ENCODE peak calls at places on chromosomes 2 and 18, in seven cellular contexts. One of them, this sample, is unnamed.
A peak's percentile ranks its signal among the peaks of the same experiment; 100 is the strongest.

GRCh38 chr18:8455661-8456614 is 153.3 kb upstream of the RAB12 start:
- DNase-seq in D341Med: no peak
- DNase-seq in activated effector memory CD4-positive, alpha-beta T cell treated with anti-CD3 and anti-CD28 coated beads, Interleukin-2, amount 50 U/mL, for 16 hours: no peak
- DNase-seq in LHCN-M2: no peak
- DNase-seq in HEK293T: no peak
- DNase-seq in left lung: no peak
- DNase-seq in Calu3: no peak
- DNase-seq in this sample: no peak

GRCh38 chr2:54673501-54673998 is 49.9 kb upstream of the EML6 start:
- DNase-seq in D341Med: no peak
- DNase-seq in activated effector memory CD4-positive, alpha-beta T cell treated with anti-CD3 and anti-CD28 coated beads, Interleukin-2, amount 50 U/mL, for 16 hours: no peak
- DNase-seq in LHCN-M2: no peak
- DNase-seq in HEK293T: no peak
- DNase-seq in left lung: peak; percentile 83
- DNase-seq in Calu3: peak; percentile 43
- DNase-seq in this sample: no peak

GRCh38 chr2:197134206-197134605 is 176.4 kb downstream of the ANKRD44 start:
- DNase-seq in D341Med: no peak
- DNase-seq in activated effector memory CD4-positive, alpha-beta T cell treated with anti-CD3 and anti-CD28 coated beads, Interleukin-2, amount 50 U/mL, for 16 hours: no peak
- DNase-seq in LHCN-M2: no peak
- DNase-seq in HEK293T: no peak
- DNase-seq in left lung: no peak
- DNase-seq in Calu3: no peak
- DNase-seq in this sample: no peak

GRCh38 chr18:45324489-45325111 is 290.7 kb upstream of the SLC14A2 start:
- DNase-seq in D341Med: no peak
- DNase-seq in activated effector memory CD4-positive, alpha-beta T cell treated with anti-CD3 and anti-CD28 coated beads, Interleukin-2, amount 50 U/mL, for 16 hours: no peak
- DNase-seq in LHCN-M2: peak; percentile 43
- DNase-seq in HEK293T: no peak
- DNase-seq in left lung: peak; percentile 40
- DNase-seq in Calu3: peak; percentile 3
- DNase-seq in this sample: no peak

GRCh38 chr2:158724803-158725271 is 70.3 kb upstream of the DAPL1 start:
- DNase-seq in D341Med: no peak
- DNase-seq in activated effector memory CD4-positive, alpha-beta T cell treated with anti-CD3 and anti-CD28 coated beads, Interleukin-2, amount 50 U/mL, for 16 hours: no peak
- DNase-seq in LHCN-M2: peak; percentile 82
- DNase-seq in HEK293T: no peak
- DNase-seq in left lung: peak; percentile 61
- DNase-seq in Calu3: peak; percentile 53
- DNase-seq in this sample: no peak

GRCh38 chr2:233815861-233816260 is 37.7 kb downstream of the MROH2A start:
- DNase-seq in D341Med: no peak
- DNase-seq in activated effector memory CD4-positive, alpha-beta T cell treated with anti-CD3 and anti-CD28 coated beads, Interleukin-2, amount 50 U/mL, for 16 hours: no peak
- DNase-seq in LHCN-M2: no peak
- DNase-seq in HEK293T: no peak
- DNase-seq in left lung: no peak
- DNase-seq in Calu3: no peak
- DNase-seq in this sample: no peak

GRCh38 chr2:97653874-97654273 is 8.0 kb downstream of the COX5B start:
- DNase-seq in D341Med: no peak
- DNase-seq in activated effector memory CD4-positive, alpha-beta T cell treated with anti-CD3 and anti-CD28 coated beads, Interleukin-2, amount 50 U/mL, for 16 hours: no peak
- DNase-seq in LHCN-M2: no peak
- DNase-seq in HEK293T: no peak
- DNase-seq in left lung: no peak
- DNase-seq in Calu3: no peak
- DNase-seq in this sample: no peak

GRCh38 chr2:187549193-187549592 is 5.0 kb downstream of the TFPI start:
- DNase-seq in D341Med: no peak
- DNase-seq in activated effector memory CD4-positive, alpha-beta T cell treated with anti-CD3 and anti-CD28 coated beads, Interleukin-2, amount 50 U/mL, for 16 hours: no peak
- DNase-seq in LHCN-M2: no peak
- DNase-seq in HEK293T: no peak
- DNase-seq in left lung: no peak
- DNase-seq in Calu3: no peak
- DNase-seq in this sample: no peak

GRCh38 chr2:51225377-51225776 is 193.4 kb upstream of the NRXN1 start:
- DNase-seq in D341Med: no peak
- DNase-seq in activated effector memory CD4-positive, alpha-beta T cell treated with anti-CD3 and anti-CD28 coated beads, Interleukin-2, amount 50 U/mL, for 16 hours: no peak
- DNase-seq in LHCN-M2: peak; percentile 8
- DNase-seq in HEK293T: no peak
- DNase-seq in left lung: no peak
- DNase-seq in Calu3: no peak
- DNase-seq in this sample: no peak

GRCh38 chr2:239287461-239287860 is 113.4 kb downstream of the HDAC4 start:
- DNase-seq in D341Med: no peak
- DNase-seq in activated effector memory CD4-positive, alpha-beta T cell treated with anti-CD3 and anti-CD28 coated beads, Interleukin-2, amount 50 U/mL, for 16 hours: no peak
- DNase-seq in LHCN-M2: no peak
- DNase-seq in HEK293T: no peak
- DNase-seq in left lung: no peak
- DNase-seq in Calu3: no peak
- DNase-seq in this sample: no peak

GRCh38 chr18:9834551-9834950 is 51.2 kb upstream of the TXNDC2 start:
- DNase-seq in D341Med: peak; percentile 73
- DNase-seq in activated effector memory CD4-positive, alpha-beta T cell treated with anti-CD3 and anti-CD28 coated beads, Interleukin-2, amount 50 U/mL, for 16 hours: no peak
- DNase-seq in LHCN-M2: no peak
- DNase-seq in HEK293T: no peak
- DNase-seq in left lung: no peak
- DNase-seq in Calu3: no peak
- DNase-seq in this sample: no peak

GRCh38 chr18:58045265-58046086 is 1.4 kb downstream of the NEDD4L start:
- DNase-seq in D341Med: peak; percentile 86
- DNase-seq in activated effector memory CD4-positive, alpha-beta T cell treated with anti-CD3 and anti-CD28 coated beads, Interleukin-2, amount 50 U/mL, for 16 hours: peak; percentile 74
- DNase-seq in LHCN-M2: no peak
- DNase-seq in HEK293T: no peak
- DNase-seq in left lung: peak; percentile 82
- DNase-seq in Calu3: peak; percentile 80
- DNase-seq in this sample: no peak

GRCh38 chr2:47664817-47665216 is 118.1 kb upstream of the MSH6 start:
- DNase-seq in D341Med: no peak
- DNase-seq in activated effector memory CD4-positive, alpha-beta T cell treated with anti-CD3 and anti-CD28 coated beads, Interleukin-2, amount 50 U/mL, for 16 hours: peak; percentile 9
- DNase-seq in LHCN-M2: no peak
- DNase-seq in HEK293T: no peak
- DNase-seq in left lung: no peak
- DNase-seq in Calu3: peak; percentile 12
- DNase-seq in this sample: peak; percentile 5

GRCh38 chr2:176140520-176141317 is 10.6 kb upstream of the HOXD4 start:
- DNase-seq in D341Med: peak; percentile 93
- DNase-seq in activated effector memory CD4-positive, alpha-beta T cell treated with anti-CD3 and anti-CD28 coated beads, Interleukin-2, amount 50 U/mL, for 16 hours: peak; percentile 81
- DNase-seq in LHCN-M2: peak; percentile 53
- DNase-seq in HEK293T: peak; percentile 85
- DNase-seq in left lung: peak; percentile 54
- DNase-seq in Calu3: peak; percentile 89
- DNase-seq in this sample: peak; percentile 92

GRCh38 chr18:54388203-54389142 is 30.8 kb downstream of the C18orf54 start:
- DNase-seq in D341Med: no peak
- DNase-seq in activated effector memory CD4-positive, alpha-beta T cell treated with anti-CD3 and anti-CD28 coated beads, Interleukin-2, amount 50 U/mL, for 16 hours: no peak
- DNase-seq in LHCN-M2: peak; percentile 94
- DNase-seq in HEK293T: peak; percentile 8
- DNase-seq in left lung: peak; percentile 55
- DNase-seq in Calu3: peak; percentile 84
- DNase-seq in this sample: no peak

GRCh38 chr2:162967137-162967536 is 128.6 kb upstream of the KCNH7 start:
- DNase-seq in D341Med: no peak
- DNase-seq in activated effector memory CD4-positive, alpha-beta T cell treated with anti-CD3 and anti-CD28 coated beads, Interleukin-2, amount 50 U/mL, for 16 hours: no peak
- DNase-seq in LHCN-M2: no peak
- DNase-seq in HEK293T: no peak
- DNase-seq in left lung: no peak
- DNase-seq in Calu3: no peak
- DNase-seq in this sample: no peak

GRCh38 chr2:216692636-216693413 is 2.5 kb downstream of the IGFBP5 start:
- DNase-seq in D341Med: peak; percentile 74
- DNase-seq in activated effector memory CD4-positive, alpha-beta T cell treated with anti-CD3 and anti-CD28 coated beads, Interleukin-2, amount 50 U/mL, for 16 hours: peak; percentile 78
- DNase-seq in LHCN-M2: peak; percentile 45
- DNase-seq in HEK293T: peak; percentile 79
- DNase-seq in left lung: peak; percentile 69
- DNase-seq in Calu3: peak; percentile 88
- DNase-seq in this sample: no peak

GRCh38 chr2:190696792-190697398 is 48.0 kb downstream of the NAB1 start:
- DNase-seq in D341Med: no peak
- DNase-seq in activated effector memory CD4-positive, alpha-beta T cell treated with anti-CD3 and anti-CD28 coated beads, Interleukin-2, amount 50 U/mL, for 16 hours: no peak
- DNase-seq in LHCN-M2: no peak
- DNase-seq in HEK293T: no peak
- DNase-seq in left lung: no peak
- DNase-seq in Calu3: no peak
- DNase-seq in this sample: no peak

GRCh38 chr2:159713691-159714585 is 1.6 kb downstream of the MARCHF7 start:
- DNase-seq in D341Med: peak; percentile 40
- DNase-seq in activated effector memory CD4-positive, alpha-beta T cell treated with anti-CD3 and anti-CD28 coated beads, Interleukin-2, amount 50 U/mL, for 16 hours: no peak
- DNase-seq in LHCN-M2: peak; percentile 65
- DNase-seq in HEK293T: no peak
- DNase-seq in left lung: no peak
- DNase-seq in Calu3: no peak
- DNase-seq in this sample: no peak

GRCh38 chr2:10706033-10706432 is 15.4 kb upstream of the ATP6V1C2 start:
- DNase-seq in D341Med: no peak
- DNase-seq in activated effector memory CD4-positive, alpha-beta T cell treated with anti-CD3 and anti-CD28 coated beads, Interleukin-2, amount 50 U/mL, for 16 hours: no peak
- DNase-seq in LHCN-M2: no peak
- DNase-seq in HEK293T: no peak
- DNase-seq in left lung: no peak
- DNase-seq in Calu3: no peak
- DNase-seq in this sample: no peak

GRCh38 chr18:723541-723940 is 11.1 kb upstream of the ENOSF1 start:
- DNase-seq in D341Med: no peak
- DNase-seq in activated effector memory CD4-positive, alpha-beta T cell treated with anti-CD3 and anti-CD28 coated beads, Interleukin-2, amount 50 U/mL, for 16 hours: no peak
- DNase-seq in LHCN-M2: no peak
- DNase-seq in HEK293T: no peak
- DNase-seq in left lung: no peak
- DNase-seq in Calu3: no peak
- DNase-seq in this sample: no peak

GRCh38 chr2:45382744-45383143 is 228.3 kb downstream of the SRBD1 start:
- DNase-seq in D341Med: no peak
- DNase-seq in activated effector memory CD4-positive, alpha-beta T cell treated with anti-CD3 and anti-CD28 coated beads, Interleukin-2, amount 50 U/mL, for 16 hours: no peak
- DNase-seq in LHCN-M2: peak; percentile 86
- DNase-seq in HEK293T: no peak
- DNase-seq in left lung: no peak
- DNase-seq in Calu3: no peak
- DNase-seq in this sample: no peak

GRCh38 chr18:45835057-45835634 is 9.7 kb downstream of the SIGLEC15 start:
- DNase-seq in D341Med: no peak
- DNase-seq in activated effector memory CD4-positive, alpha-beta T cell treated with anti-CD3 and anti-CD28 coated beads, Interleukin-2, amount 50 U/mL, for 16 hours: no peak
- DNase-seq in LHCN-M2: no peak
- DNase-seq in HEK293T: no peak
- DNase-seq in left lung: no peak
- DNase-seq in Calu3: no peak
- DNase-seq in this sample: no peak

GRCh38 chr2:95047629-95048510 is 22.4 kb downstream of the MAL start:
- DNase-seq in D341Med: no peak
- DNase-seq in activated effector memory CD4-positive, alpha-beta T cell treated with anti-CD3 and anti-CD28 coated beads, Interleukin-2, amount 50 U/mL, for 16 hours: peak; percentile 58
- DNase-seq in LHCN-M2: no peak
- DNase-seq in HEK293T: no peak
- DNase-seq in left lung: peak; percentile 21
- DNase-seq in Calu3: no peak
- DNase-seq in this sample: no peak

GRCh38 chr2:64866797-64867196 is 122.4 kb upstream of the SLC1A4 start:
- DNase-seq in D341Med: no peak
- DNase-seq in activated effector memory CD4-positive, alpha-beta T cell treated with anti-CD3 and anti-CD28 coated beads, Interleukin-2, amount 50 U/mL, for 16 hours: no peak
- DNase-seq in LHCN-M2: peak; percentile 98
- DNase-seq in HEK293T: no peak
- DNase-seq in left lung: no peak
- DNase-seq in Calu3: no peak
- DNase-seq in this sample: peak; percentile 89